ENCODE peak calls at places on chromosomes 2 and 18, in nine cellular contexts. X, W, O, U, Y, H, J, N and D are unnamed samples. For H3K9me3, the result is how much of the 10 kb centered on the place peaks cover.

GRCh38 chr2:42929985-42930581 is 137.7 kb upstream of the HAAO start:
- DNase-seq in N (peak), W (no peak), O (no peak), U (no peak), Y (peak), X (peak), H (no peak), J (no peak), D (no peak)

GRCh38 chr2:218343591-218343990 is 13.1 kb upstream of the CATIP start:
- DNase-seq in Y (no peak), J (no peak), X (no peak), H (no peak), O (no peak), W (no peak), N (peak), U (peak), D (peak)

GRCh38 chr2:214706986-214707385 is 102.5 kb downstream of the BARD1 start:
- DNase-seq in H (no peak), N (peak), Y (no peak), U (no peak), O (no peak), J (no peak), X (no peak), W (peak), D (peak)

GRCh38 chr18:63438181-63438580 is 15.9 kb upstream of the VPS4B start:
- DNase-seq in N (no peak), H (no peak), Y (no peak), U (no peak), X (no peak), O (no peak), W (no peak), J (no peak), D (no peak)

GRCh38 chr2:40049782-40050181 is 270.7 kb upstream of the THUMPD2 start:
- DNase-seq in N (no peak), U (no peak), O (no peak), X (no peak), J (no peak), W (no peak), Y (no peak), H (no peak), D (peak)

GRCh38 chr2:38187416-38188127 is 111.6 kb upstream of the CYP1B1 start:
- DNase-seq in W (peak), X (peak), U (peak), H (peak), O (no peak), J (peak), N (peak), Y (peak), D (no peak)

GRCh38 chr2:1915196-1915595 is 170.9 kb upstream of the PXDN start:
- DNase-seq in U (no peak), W (no peak), X (no peak), Y (no peak), H (no peak), N (no peak), J (no peak), O (no peak), D (no peak)

GRCh38 chr2:224570328-224570993 is 14.7 kb downstream of the CUL3 start:
- DNase-seq in O (no peak), J (no peak), H (no peak), X (no peak), N (peak), Y (no peak), W (no peak), U (no peak), D (no peak)

GRCh38 chr2:211133766-211134165 is 577.4 kb downstream of the CPS1 start:
- DNase-seq in O (no peak), W (no peak), Y (no peak), X (no peak), U (no peak), J (no peak), H (no peak), N (peak), D (no peak)

GRCh38 chr2:132252191-132252893 is 90.6 kb upstream of the ANKRD30BL start:
- DNase-seq in U (no peak), W (no peak), O (no peak), J (peak), X (no peak), Y (no peak), H (no peak), N (no peak), D (no peak)

DNA sequence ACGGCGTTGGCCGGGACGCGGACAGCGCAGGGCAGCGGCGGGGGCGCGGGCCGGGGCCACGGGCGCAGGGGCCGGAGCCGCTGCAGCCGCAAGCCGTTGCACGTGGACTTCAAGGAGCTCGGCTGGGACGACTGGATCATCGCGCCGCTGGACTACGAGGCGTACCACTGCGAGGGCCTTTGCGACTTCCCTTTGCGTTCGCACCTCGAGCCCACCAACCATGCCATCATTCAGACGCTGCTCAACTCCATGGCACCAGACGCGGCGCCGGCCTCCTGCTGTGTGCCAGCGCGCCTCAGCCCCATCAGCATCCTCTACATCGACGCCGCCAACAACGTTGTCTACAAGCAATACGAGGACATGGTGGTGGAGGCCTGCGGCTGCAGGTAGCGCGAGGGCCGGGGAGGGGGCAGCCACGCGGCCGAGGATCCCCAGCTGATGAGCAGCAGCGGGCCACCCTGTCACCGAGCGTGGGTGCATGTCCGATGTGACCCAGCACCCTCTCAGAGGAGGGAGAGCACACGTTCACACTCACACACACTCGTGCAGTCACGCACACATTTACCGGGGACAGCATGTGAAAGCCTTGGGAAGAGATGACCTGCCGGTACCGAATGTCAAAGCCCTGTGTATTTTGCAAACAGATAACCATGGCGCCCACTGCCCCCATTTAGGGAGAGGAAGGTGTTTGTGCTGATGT is 4.2 kb downstream of the GDF7 start:
- DNase-seq in O (no peak), Y (no peak), U (no peak), J (no peak), X (no peak), W (no peak), N (no peak), H (no peak), D (no peak)
- H3K4me3 ChIP-seq in O (no peak), Y (no peak), U (no peak), J (no peak), X (peak), W (no peak), N (no peak), H (no peak), D (no peak)

DNA sequence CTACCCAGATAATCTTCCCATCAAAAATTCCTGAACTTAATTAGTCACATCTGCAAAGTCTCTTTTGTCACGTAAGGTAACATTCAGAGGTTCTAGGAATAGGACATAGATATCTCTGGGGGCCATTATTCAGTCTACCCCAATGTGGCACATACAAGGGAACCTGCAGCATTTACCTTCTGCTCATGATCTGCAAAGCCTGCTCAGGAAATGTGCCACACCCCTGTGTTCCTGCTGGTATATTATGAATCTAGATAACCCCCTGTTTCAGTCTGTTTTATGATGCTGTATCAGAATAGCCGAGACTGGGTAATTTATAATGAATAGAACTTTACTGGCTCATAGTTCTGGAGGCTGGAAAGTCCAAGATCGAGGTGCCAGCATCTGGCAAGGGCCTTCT is 103.5 kb downstream of the ARL4C start:
- DNase-seq in U (no peak), J (no peak), W (no peak), N (no peak), O (no peak), X (no peak), Y (no peak), H (no peak), D (no peak)
- TF ChIP-seq CTCF in U (no peak), J (no peak), W (no peak), N (no peak), O (no peak), X (no peak), Y (no peak), H (no peak), D (no peak)

DNA sequence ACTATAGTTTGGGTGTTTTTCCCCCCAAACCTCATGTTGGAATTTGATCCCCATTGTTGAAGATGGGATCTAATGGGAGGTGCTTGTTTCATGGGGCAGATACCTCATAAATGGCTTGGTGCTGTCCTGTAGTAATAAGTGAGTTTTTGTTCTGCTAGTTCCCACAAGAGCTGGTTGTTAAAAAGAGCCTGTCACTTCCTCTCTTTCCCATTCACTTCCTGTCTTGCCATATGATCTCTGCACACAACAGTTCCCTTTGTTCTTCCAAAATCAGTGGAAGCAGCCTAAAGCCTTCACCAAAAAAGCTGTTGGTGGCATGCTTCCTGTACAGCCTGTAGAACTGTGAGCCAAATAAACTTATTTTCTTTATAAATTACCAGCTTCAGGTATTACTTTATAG is 768.2 kb upstream of the VRK2 start:
- DNase-seq in H (no peak), J (no peak), U (no peak), O (no peak), Y (no peak), W (no peak), X (no peak), N (no peak), D (no peak)
- H3K9me3 ChIP-seq in H (under half), J (under half), U (under half), O (under half), Y (under half), W (under half), X (under half), N (under half), D (under half)

GRCh38 chr2:64678771-64679615 is 25.3 kb upstream of the SERTAD2 start:
- DNase-seq in J (no peak), O (no peak), H (no peak), N (no peak), W (no peak), U (no peak), X (no peak), Y (no peak), D (no peak)
- H3K4me3 ChIP-seq in J (no peak), O (no peak), H (no peak), N (no peak), W (no peak), U (no peak), X (no peak), Y (no peak), D (no peak)

GRCh38 chr18:46406539-46406932 is 250.5 kb downstream of the LOXHD1 start:
- DNase-seq in Y (no peak), W (no peak), U (no peak), X (no peak), N (no peak), H (no peak), J (peak), O (no peak), D (no peak)

GRCh38 chr18:46411191-46411590 is 245.8 kb downstream of the LOXHD1 start:
- DNase-seq in J (no peak), Y (no peak), N (no peak), H (no peak), X (no peak), U (no peak), W (no peak), O (no peak), D (no peak)

GRCh38 chr18:46407471-46408166 is 249.4 kb downstream of the LOXHD1 start:
- DNase-seq in J (peak), H (no peak), U (peak), Y (no peak), X (peak), N (peak), O (no peak), W (no peak), D (no peak)

GRCh38 chr18:46405832-46406538 is 251.0 kb downstream of the LOXHD1 start:
- DNase-seq in X (no peak), Y (no peak), U (no peak), N (no peak), H (no peak), J (peak), W (no peak), O (no peak), D (no peak)

GRCh38 chr18:46408334-46408987 is 248.6 kb downstream of the LOXHD1 start:
- DNase-seq in O (no peak), U (no peak), W (no peak), X (no peak), Y (no peak), J (peak), H (no peak), N (peak), D (no peak)
- TF ChIP-seq CTCF in O (peak), U (no peak), W (no peak), X (no peak), Y (peak), J (no peak), H (no peak), N (no peak), D (peak)

DNA sequence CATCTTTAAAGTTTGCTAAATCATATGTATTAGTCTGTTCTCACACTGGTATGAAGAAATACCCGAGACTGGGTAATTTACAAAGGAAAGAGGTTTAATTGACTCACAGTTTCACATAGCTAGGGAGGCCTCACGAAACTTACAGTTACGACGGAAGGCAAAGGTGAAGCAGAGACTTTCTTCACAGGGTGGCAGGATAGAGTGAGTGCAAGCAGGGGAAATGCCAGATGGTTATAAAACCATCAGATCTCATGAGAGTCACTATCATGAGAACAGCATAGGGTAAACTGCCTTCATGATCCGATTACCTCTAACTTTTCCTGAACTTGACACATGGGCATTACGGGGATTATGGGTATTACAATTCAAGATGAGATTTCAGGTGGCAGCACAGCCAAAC is 1075.2 kb upstream of the NRXN1 start:
- DNase-seq in J (no peak), Y (no peak), O (no peak), W (no peak), H (no peak), U (no peak), X (no peak), N (no peak), D (no peak)
- H3K9me3 ChIP-seq in J (under half), Y (under half), O (under half), W (under half), H (under half), U (under half), X (under half), N (under half), D (under half)

GRCh38 chr18:78865056-78865598 is 114.5 kb upstream of the SALL3 start:
- DNase-seq in O (no peak), N (no peak), X (no peak), W (no peak), Y (no peak), H (no peak), U (no peak), J (no peak), D (no peak)
- H3K4me3 ChIP-seq in O (no peak), N (no peak), X (no peak), W (no peak), Y (no peak), H (no peak), U (no peak), J (no peak), D (no peak)

GRCh38 chr18:21298351-21298750 is 56.3 kb downstream of the GREB1L start:
- DNase-seq in J (no peak), N (no peak), Y (no peak), X (no peak), W (no peak), O (no peak), H (no peak), U (no peak), D (no peak)

GRCh38 chr18:21300616-21301200 is 58.7 kb downstream of the GREB1L start:
- DNase-seq in H (no peak), X (no peak), N (no peak), U (no peak), W (no peak), Y (no peak), J (no peak), O (no peak), D (no peak)

GRCh38 chr18:21303445-21303844 is 61.4 kb downstream of the GREB1L start:
- DNase-seq in N (no peak), W (no peak), H (no peak), X (no peak), Y (no peak), O (no peak), J (no peak), U (no peak), D (no peak)

GRCh38 chr18:21303913-21304312 is 61.9 kb downstream of the GREB1L start:
- DNase-seq in O (no peak), X (no peak), Y (no peak), N (peak), W (no peak), J (no peak), U (no peak), H (no peak), D (no peak)

DNA sequence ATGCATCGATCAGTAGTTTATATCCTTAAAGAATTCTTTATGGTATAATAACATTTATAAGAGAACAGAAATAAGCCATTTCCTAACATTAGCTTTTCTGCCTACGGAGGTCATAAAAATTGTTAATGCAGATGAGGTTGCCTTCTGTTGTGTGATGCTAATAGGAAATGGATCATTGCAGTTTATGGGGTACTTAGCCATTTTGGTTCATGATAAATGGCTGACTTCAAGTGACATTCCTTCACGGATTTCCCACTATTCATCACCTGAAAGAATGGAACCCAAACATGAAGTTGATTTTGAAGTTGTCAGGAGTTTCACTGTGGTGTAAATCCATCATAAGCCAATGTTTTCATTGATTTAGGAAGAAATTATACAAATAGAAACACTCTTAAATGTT is 58.0 kb downstream of the GREB1L start:
- DNase-seq in N (no peak), W (no peak), U (no peak), X (no peak), O (no peak), H (no peak), Y (no peak), J (no peak), D (no peak)
- TF ChIP-seq CTCF in N (no peak), W (no peak), U (no peak), X (no peak), O (no peak), H (no peak), Y (no peak), J (no peak), D (no peak)

GRCh38 chr2:6841537-6842287 is 24.0 kb downstream of the CMPK2 start:
- DNase-seq in J (no peak), N (no peak), H (no peak), X (no peak), Y (no peak), O (no peak), U (no peak), W (no peak), D (no peak)
- H3K9me3 ChIP-seq in J (half or more), N (under half), H (half or more), X (under half), Y (half or more), O (half or more), U (under half), W (under half), D (under half)